ENCODE peak calls at places on chromosome 17, in nine cellular contexts. One of them, this sample, is unnamed.

GRCh38 chr17:41625602-41626001 is 1.2 kb upstream of the KRT17 start:
- DNase-seq in hippocampal formation: no peak
- DNase-seq in HFFc6: no peak
- DNase-seq in neural crest cell: no peak
- DNase-seq in AML-193: no peak
- DNase-seq in GM23248: no peak
- DNase-seq in H9: no peak
- DNase-seq in effector memory CD4-positive, alpha-beta T cell: no peak
- DNase-seq in GM19239: no peak
- DNase-seq in this sample: peak; percentile 14

GRCh38 chr17:57283203-57283971 is 27.1 kb downstream of the MSI2 start:
- DNase-seq in GM19239: no peak
- DNase-seq in effector memory CD4-positive, alpha-beta T cell: no peak
- DNase-seq in hippocampal formation: no peak
- DNase-seq in H9: no peak
- DNase-seq in AML-193: no peak
- DNase-seq in neural crest cell: no peak
- DNase-seq in HFFc6: no peak
- DNase-seq in GM23248: no peak
- DNase-seq in this sample: no peak

GRCh38 chr17:63189082-63189481 is 223.0 kb downstream of the TANC2 start:
- DNase-seq in H9: no peak
- DNase-seq in neural crest cell: no peak
- DNase-seq in GM23248: peak; percentile 86
- DNase-seq in AML-193: no peak
- DNase-seq in hippocampal formation: no peak
- DNase-seq in HFFc6: peak; percentile 62
- DNase-seq in GM19239: no peak
- DNase-seq in effector memory CD4-positive, alpha-beta T cell: no peak
- DNase-seq in this sample: no peak

GRCh38 chr17:2903193-2903974 is 107.1 kb downstream of the RAP1GAP2 start:
- DNase-seq in neural crest cell: no peak
- DNase-seq in GM23248: no peak
- DNase-seq in H9: peak; percentile 36
- DNase-seq in hippocampal formation: no peak
- DNase-seq in HFFc6: no peak
- DNase-seq in AML-193: no peak
- DNase-seq in effector memory CD4-positive, alpha-beta T cell: no peak
- DNase-seq in GM19239: no peak
- DNase-seq in this sample: no peak

GRCh38 chr17:29659155-29659554 is 36.4 kb upstream of the CORO6 start:
- DNase-seq in hippocampal formation: no peak
- DNase-seq in AML-193: no peak
- DNase-seq in GM23248: no peak
- DNase-seq in neural crest cell: no peak
- DNase-seq in H9: no peak
- DNase-seq in effector memory CD4-positive, alpha-beta T cell: no peak
- DNase-seq in GM19239: no peak
- DNase-seq in HFFc6: no peak
- DNase-seq in this sample: no peak

GRCh38 chr17:81693491-81694360 is 9.4 kb upstream of the MRPL12 start:
- DNase-seq in hippocampal formation: no peak
- DNase-seq in HFFc6: no peak
- DNase-seq in effector memory CD4-positive, alpha-beta T cell: no peak
- DNase-seq in GM23248: no peak
- DNase-seq in H9: peak; percentile 61
- DNase-seq in neural crest cell: no peak
- DNase-seq in AML-193: no peak
- DNase-seq in GM19239: no peak
- DNase-seq in this sample: no peak

GRCh38 chr17:81867123-81867951 is 3.8 kb downstream of the ARHGDIA start:
- DNase-seq in hippocampal formation: no peak
- DNase-seq in AML-193: no peak
- DNase-seq in neural crest cell: no peak
- DNase-seq in H9: peak; percentile 84
- DNase-seq in GM19239: no peak
- DNase-seq in GM23248: peak; percentile 70
- DNase-seq in effector memory CD4-positive, alpha-beta T cell: no peak
- DNase-seq in HFFc6: peak; percentile 58
- DNase-seq in this sample: peak; percentile 75

GRCh38 chr17:36136031-36136430 is 32.4 kb downstream of the CCL4 start:
- DNase-seq in GM23248: no peak
- DNase-seq in hippocampal formation: no peak
- DNase-seq in effector memory CD4-positive, alpha-beta T cell: no peak
- DNase-seq in neural crest cell: no peak
- DNase-seq in HFFc6: no peak
- DNase-seq in AML-193: no peak
- DNase-seq in GM19239: no peak
- DNase-seq in H9: no peak
- DNase-seq in this sample: no peak

GRCh38 chr17:9284884-9285283 is 263.6 kb downstream of the NTN1 start:
- DNase-seq in neural crest cell: no peak
- DNase-seq in hippocampal formation: no peak
- DNase-seq in H9: no peak
- DNase-seq in AML-193: no peak
- DNase-seq in GM19239: no peak
- DNase-seq in HFFc6: no peak
- DNase-seq in effector memory CD4-positive, alpha-beta T cell: no peak
- DNase-seq in GM23248: peak; percentile 68
- DNase-seq in this sample: no peak

This sample was measured in mucosa of descending colon.